ENCODE peak calls at places on chromosomes 12 and 14, in five cellular contexts. T, I, M, C and E are unnamed samples.

GRCh38 chr12:31832740-31833540 is 104.1 kb upstream of the AMN1 start:
- DNase-seq in T (peak; percentile 96), I (no peak), M (peak; percentile 2), C (no peak), E (no peak)

GRCh38 chr12:53961025-53961761 is 6.5 kb downstream of the HOXC12 start:
- DNase-seq in T (no peak), I (no peak), M (no peak), C (no peak), E (peak; percentile 56)

GRCh38 chr14:71300474-71301359 is 393.5 kb downstream of the PCNX1 start:
- DNase-seq in T (no peak), I (no peak), M (no peak), C (no peak), E (no peak)

GRCh38 chr12:72989458-72989947 is 717.3 kb downstream of the TRHDE start:
- DNase-seq in T (no peak), I (no peak), M (no peak), C (no peak), E (no peak)

GRCh38 chr14:38951451-38951850 is 151.6 kb downstream of the SEC23A start:
- DNase-seq in T (no peak), I (peak; percentile 44), M (no peak), C (no peak), E (no peak)

GRCh38 chr14:76918751-76919421 is 92.7 kb downstream of the LRRC74A start:
- DNase-seq in T (no peak), I (peak; percentile 93), M (no peak), C (peak; percentile 81), E (peak; percentile 94)

GRCh38 chr12:106031736-106032135 is 107.0 kb downstream of the NUAK1 start:
- DNase-seq in T (no peak), I (no peak), M (no peak), C (no peak), E (no peak)

GRCh38 chr14:51604078-51604477 is 47.6 kb upstream of the FRMD6 start:
- DNase-seq in T (no peak), I (peak; percentile 59), M (no peak), C (no peak), E (no peak)

GRCh38 chr12:14871886-14872285 is 13.8 kb downstream of the MGP start:
- DNase-seq in T (no peak), I (no peak), M (no peak), C (no peak), E (no peak)